ENCODE peak calls at places on chromosomes 11 and 22, in nine cellular contexts. S is A549; I is fibroblast of the aortic adventitia; E is CD4-positive, CD25-positive, alpha-beta regulatory T cell; U is effector memory CD4-positive, alpha-beta T cell; V is dorsolateral prefrontal cortex; J is MM.1S; F is CD8-positive, alpha-beta T cell; A is naive thymus-derived CD4-positive, alpha-beta T cell. Z is an unnamed sample.

GRCh38 chr11:12187399-12187798 is 77.0 kb downstream of the MICAL2 start:
- DNase-seq in F (no peak), S (no peak), I (no peak), J (no peak), U (no peak), V (no peak), E (no peak), A (no peak), Z (peak; percentile 9)

GRCh38 chr22:33923660-33924246 is 3.5 kb upstream of the LARGE1 start:
- DNase-seq in F (no peak), V (peak; percentile 47), I (peak; percentile 85), U (no peak), S (peak; percentile 43), E (no peak), J (peak; percentile 82), A (no peak), Z (no peak)

GRCh38 chr22:49028111-49028510 is 799.6 kb downstream of the BRD1 start:
- DNase-seq in A (no peak), S (no peak), V (no peak), F (no peak), J (no peak), I (no peak), E (no peak), U (no peak), Z (no peak)

GRCh38 chr22:43014062-43014875 is 680 bp downstream of the PACSIN2 start:
- DNase-seq in S (no peak), A (peak; percentile 38), F (peak; percentile 53), I (peak; percentile 37), U (peak; percentile 43), J (peak; percentile 14), E (peak; percentile 48), V (no peak), Z (peak; percentile 65)

GRCh38 chr22:42856179-42856864 is 751 bp downstream of the ARFGAP3 start:
- DNase-seq in U (peak; percentile 45), S (no peak), F (peak; percentile 53), V (no peak), J (peak; percentile 31), E (peak; percentile 37), I (peak; percentile 28), A (no peak), Z (peak; percentile 25)

GRCh38 chr11:106495046-106495445 is 417.6 kb downstream of the AASDHPPT start:
- DNase-seq in A (no peak), U (no peak), F (no peak), E (no peak), I (no peak), V (no peak), J (no peak), S (no peak), Z (no peak)

GRCh38 chr11:46296520-46297448 is 19.3 kb downstream of the CREB3L1 start:
- DNase-seq in V (no peak), A (no peak), F (no peak), S (no peak), E (no peak), I (peak; percentile 97), J (no peak), U (no peak), Z (no peak)

GRCh38 chr22:49305966-49306631 is 521.6 kb downstream of the BRD1 start:
- DNase-seq in I (no peak), A (no peak), E (no peak), F (peak; percentile 34), U (no peak), V (no peak), S (no peak), J (no peak), Z (no peak)

DNA sequence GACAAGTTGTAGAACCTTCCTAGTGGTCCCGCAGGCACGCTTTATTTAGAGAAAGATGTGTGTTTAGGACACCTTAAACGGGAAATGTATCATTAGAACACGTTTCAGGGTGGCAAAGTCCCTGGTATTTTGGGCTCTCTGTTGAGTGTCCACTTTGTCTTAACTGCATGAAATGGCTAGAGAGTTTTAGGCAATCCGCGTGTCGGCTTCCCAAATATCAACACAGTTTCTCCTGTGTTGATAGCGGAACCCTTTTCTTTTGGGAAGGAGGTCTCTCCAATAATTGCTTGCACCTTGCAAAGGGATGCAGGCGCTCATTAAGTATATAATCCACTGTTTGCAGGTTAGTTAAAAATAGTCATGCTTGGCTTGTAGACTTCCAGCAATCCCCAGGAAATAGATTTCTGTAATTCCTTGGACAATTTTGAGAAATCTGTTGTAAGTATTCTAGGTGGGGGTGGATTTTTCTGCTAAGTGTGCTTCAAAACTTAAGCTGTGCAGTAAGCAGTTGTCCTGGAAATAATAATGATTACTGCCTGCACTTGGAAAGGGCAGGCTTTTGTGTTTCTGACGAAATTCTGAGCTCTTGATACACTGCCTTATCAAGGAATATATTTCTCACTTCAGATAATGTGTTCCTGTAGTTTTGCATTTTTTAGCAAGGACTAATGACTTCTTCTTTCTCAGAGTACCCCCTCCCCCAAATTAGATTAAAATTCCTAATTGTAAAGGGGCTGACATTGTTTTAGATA is 120.1 kb downstream of the HIPK3 start:
- DNase-seq in I (peak; percentile 62), A (no peak), V (no peak), U (no peak), S (no peak), E (no peak), J (no peak), F (no peak), Z (no peak)
- H3K4me3 ChIP-seq in I (peak overlapping the region; percentile 68), A (no peak overlapping the region), V (peak overlapping the region; percentile 38), U (no peak overlapping the region), S (peak overlapping the region; percentile 68), E (no peak overlapping the region), J (peak overlapping the region; percentile 35), F (no peak overlapping the region), Z (no peak overlapping the region)

GRCh38 chr11:120307476-120307875 is 17.6 kb upstream of the TLCD5 start:
- DNase-seq in E (no peak), F (no peak), J (no peak), V (no peak), I (no peak), A (no peak), U (no peak), S (no peak), Z (no peak)

GRCh38 chr11:120310875-120311274 is 14.2 kb upstream of the TLCD5 start:
- DNase-seq in V (no peak), F (no peak), U (no peak), A (no peak), J (no peak), E (no peak), S (no peak), I (no peak), Z (no peak)

GRCh38 chr11:120305286-120305685 is 19.8 kb upstream of the TLCD5 start:
- DNase-seq in V (no peak), I (no peak), J (no peak), E (no peak), U (no peak), A (no peak), S (no peak), F (no peak), Z (no peak)

GRCh38 chr11:120306519-120307242 is 18.4 kb upstream of the TLCD5 start:
- DNase-seq in U (no peak), S (peak; percentile 31), V (peak; percentile 61), A (no peak), J (no peak), E (no peak), I (peak; percentile 96), F (no peak), Z (no peak)

DNA sequence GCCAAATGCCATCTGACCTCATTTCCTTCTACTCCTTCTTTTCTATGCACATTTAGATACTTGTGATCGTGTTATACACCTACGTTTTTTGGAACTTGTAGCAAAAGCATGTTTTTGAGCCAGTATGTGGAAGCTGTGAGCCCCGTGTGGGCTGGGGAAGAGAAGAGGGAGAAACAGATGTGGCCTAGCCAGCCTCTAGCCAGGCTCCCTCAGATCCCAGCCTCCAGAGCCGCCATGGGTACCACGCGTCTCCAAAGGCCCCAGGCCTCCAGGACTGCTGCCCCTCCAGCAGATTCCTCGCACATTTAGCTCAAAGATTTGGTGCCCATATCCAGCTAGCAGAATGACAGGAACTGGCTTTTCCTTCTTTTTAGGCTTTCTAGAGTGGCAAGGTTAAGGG is 17.0 kb upstream of the TLCD5 start:
- DNase-seq in F (no peak), A (no peak), S (no peak), V (no peak), I (no peak), U (no peak), J (no peak), E (no peak), Z (no peak)
- H3K4me3 ChIP-seq in F (no peak overlapping the region), A (no peak overlapping the region), S (no peak overlapping the region), V (no peak overlapping the region), I (no peak overlapping the region), U (no peak overlapping the region), J (no peak overlapping the region), E (no peak overlapping the region), Z (no peak overlapping the region)

GRCh38 chr11:1306186-1307162 is 3.0 kb downstream of the TOLLIP start:
- DNase-seq in E (no peak), V (no peak), I (no peak), U (no peak), J (no peak), S (no peak), A (no peak), F (no peak), Z (no peak)

GRCh38 chr11:1308745-1309497 is 511 bp downstream of the TOLLIP start:
- DNase-seq in S (peak; percentile 49), E (no peak), F (no peak), I (peak; percentile 7), J (no peak), A (no peak), U (peak; percentile 13), V (peak; percentile 51), Z (no peak)

GRCh38 chr11:1307998-1308744 is 1.3 kb downstream of the TOLLIP start:
- DNase-seq in A (no peak), I (peak; percentile 52), S (no peak), E (no peak), U (no peak), J (no peak), F (peak; percentile 48), V (peak; percentile 50), Z (no peak)

GRCh38 chr11:1305558-1306056 is 3.8 kb downstream of the TOLLIP start:
- DNase-seq in V (peak; percentile 47), S (no peak), A (no peak), E (no peak), U (no peak), J (no peak), F (peak; percentile 47), I (no peak), Z (no peak)

DNA sequence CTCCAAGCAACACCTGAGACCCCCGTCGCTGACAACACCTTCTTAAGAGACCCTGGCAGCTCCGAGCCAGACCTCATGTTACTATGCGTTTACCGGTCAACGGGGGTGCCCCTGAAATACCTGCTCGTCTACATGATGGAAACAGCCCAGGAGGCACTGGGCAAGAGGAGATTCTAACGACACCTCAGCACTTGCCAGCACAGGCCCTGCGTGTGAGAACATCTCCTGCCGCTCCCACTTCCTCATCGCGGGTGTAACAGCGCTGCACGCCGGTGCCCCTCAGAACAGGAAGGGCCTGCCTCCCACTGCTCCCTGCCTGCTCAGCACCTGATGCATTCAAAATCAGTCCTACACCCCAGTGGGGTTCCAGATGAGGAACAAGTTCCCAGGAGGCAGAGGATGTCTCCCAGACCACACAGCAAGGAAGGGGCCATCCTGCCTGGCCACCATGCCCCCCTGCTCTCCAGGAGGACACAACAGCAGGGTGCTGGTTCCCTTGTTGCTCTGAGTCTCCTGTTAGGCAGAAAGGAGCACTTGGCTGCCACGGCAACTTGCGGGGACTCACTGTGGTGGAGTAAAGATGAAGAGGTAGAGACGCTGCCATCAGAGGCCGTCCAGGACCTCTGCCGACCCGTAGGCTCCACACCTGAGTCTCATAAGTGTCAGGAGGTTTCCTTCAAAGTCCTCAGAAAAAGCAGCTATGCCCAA is 2.1 kb downstream of the TOLLIP start:
- DNase-seq in A (no peak), F (no peak), U (no peak), I (no peak), S (no peak), E (no peak), V (peak; percentile 58), J (no peak), Z (no peak)
- H3K4me3 ChIP-seq in A (no peak overlapping the region), F (no peak overlapping the region), U (no peak overlapping the region), I (no peak overlapping the region), S (no peak overlapping the region), E (no peak overlapping the region), V (peak overlapping the region; percentile 5), J (no peak overlapping the region), Z (no peak overlapping the region)

GRCh38 chr11:114165326-114166230 is 106.1 kb downstream of the ZBTB16 start:
- DNase-seq in U (no peak), A (no peak), I (no peak), V (no peak), F (no peak), E (no peak), J (no peak), S (no peak), Z (no peak)

GRCh38 chr11:114164546-114164945 is 105.0 kb downstream of the ZBTB16 start:
- DNase-seq in A (no peak), U (no peak), V (no peak), I (no peak), J (no peak), E (no peak), F (no peak), S (no peak), Z (no peak)

GRCh38 chr11:114162719-114163123 is 103.2 kb downstream of the ZBTB16 start:
- DNase-seq in S (peak; percentile 35), A (no peak), U (no peak), E (no peak), V (peak; percentile 88), I (peak; percentile 99), F (no peak), J (no peak), Z (no peak)

GRCh38 chr11:114163231-114163631 is 103.7 kb downstream of the ZBTB16 start:
- DNase-seq in U (no peak), A (no peak), J (no peak), S (no peak), I (no peak), V (no peak), F (no peak), E (no peak), Z (no peak)

DNA sequence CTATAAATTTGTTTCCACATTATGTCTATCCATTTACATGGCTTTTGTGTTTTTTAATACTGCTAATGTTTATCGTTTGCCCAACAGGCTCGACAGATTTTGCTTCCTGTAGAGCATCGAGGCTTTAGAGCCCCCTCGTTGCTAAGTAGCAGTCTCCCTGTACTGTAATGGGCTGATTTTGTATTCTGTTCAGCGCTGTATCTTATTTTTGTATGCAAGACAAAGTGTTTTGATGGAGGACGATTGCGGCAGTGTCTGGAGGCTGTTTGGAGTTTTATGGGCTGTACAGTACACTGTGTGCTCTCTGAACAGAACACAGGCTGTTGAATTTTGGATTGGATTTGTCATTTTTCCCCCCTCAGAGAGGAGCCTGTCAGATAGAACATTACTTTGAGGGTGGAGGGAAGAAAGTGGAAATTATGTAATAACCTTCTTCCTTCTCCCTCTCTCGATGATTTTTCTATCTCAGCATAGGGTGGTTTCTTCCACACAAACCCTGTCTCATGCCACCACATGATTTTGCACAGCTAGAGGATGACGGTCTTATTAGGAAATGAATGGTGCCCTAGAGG is 104.4 kb downstream of the ZBTB16 start:
- DNase-seq in E (no peak), V (no peak), I (no peak), U (no peak), S (no peak), J (no peak), A (no peak), F (no peak), Z (no peak)
- H3K4me3 ChIP-seq in E (no peak overlapping the region), V (no peak overlapping the region), I (no peak overlapping the region), U (no peak overlapping the region), S (no peak overlapping the region), J (no peak overlapping the region), A (no peak overlapping the region), F (no peak overlapping the region), Z (no peak overlapping the region)

Z was measured in CD4-positive, alpha-beta memory T cell.